ENCODE peak calls at places on chromosome 4, in five cellular contexts. One of them, this sample, is unnamed.

GRCh38 chr4:7120341-7120740 is 52.5 kb upstream of the GRPEL1 start:
- DNase-seq in kidney glomerular epithelial cell: no peak
- DNase-seq in GM06990: no peak
- DNase-seq in amniotic stem cell: no peak
- DNase-seq in left ventricle myocardium inferior: no peak
- DNase-seq in this sample: no peak

GRCh38 chr4:62816566-62816965 is 1592.7 kb downstream of the TECRL start:
- DNase-seq in kidney glomerular epithelial cell: no peak
- DNase-seq in GM06990: no peak
- DNase-seq in amniotic stem cell: no peak
- DNase-seq in left ventricle myocardium inferior: no peak
- DNase-seq in this sample: no peak

GRCh38 chr4:83535945-83536648 is at the start of gene GPAT3:
- DNase-seq in kidney glomerular epithelial cell: no peak
- DNase-seq in GM06990: peak
- DNase-seq in amniotic stem cell: peak
- DNase-seq in left ventricle myocardium inferior: peak
- DNase-seq in this sample: no peak

GRCh38 chr4:156778093-156778492 is 193.5 kb downstream of the PDGFC start:
- DNase-seq in kidney glomerular epithelial cell: no peak
- DNase-seq in GM06990: no peak
- DNase-seq in amniotic stem cell: no peak
- DNase-seq in left ventricle myocardium inferior: no peak
- DNase-seq in this sample: no peak

GRCh38 chr4:23920296-23920695 is 30.4 kb upstream of the PPARGC1A start:
- DNase-seq in kidney glomerular epithelial cell: no peak
- DNase-seq in GM06990: no peak
- DNase-seq in amniotic stem cell: no peak
- DNase-seq in left ventricle myocardium inferior: no peak
- DNase-seq in this sample: no peak

GRCh38 chr4:2008921-2009650 is at the start of gene NELFA:
- DNase-seq in kidney glomerular epithelial cell: peak
- DNase-seq in GM06990: peak
- DNase-seq in amniotic stem cell: peak
- DNase-seq in left ventricle myocardium inferior: peak
- DNase-seq in this sample: peak

GRCh38 chr4:8916914-8917305 is 45.3 kb upstream of the HMX1 start:
- DNase-seq in kidney glomerular epithelial cell: no peak
- DNase-seq in GM06990: no peak
- DNase-seq in amniotic stem cell: no peak
- DNase-seq in left ventricle myocardium inferior: no peak
- DNase-seq in this sample: no peak

GRCh38 chr4:7824218-7824617 is 115.4 kb downstream of the AFAP1 start:
- DNase-seq in kidney glomerular epithelial cell: no peak
- DNase-seq in GM06990: no peak
- DNase-seq in amniotic stem cell: no peak
- DNase-seq in left ventricle myocardium inferior: no peak
- DNase-seq in this sample: no peak

GRCh38 chr4:76473186-76473585 is 38.2 kb downstream of the SHROOM3 start:
- DNase-seq in kidney glomerular epithelial cell: no peak
- DNase-seq in GM06990: no peak
- DNase-seq in amniotic stem cell: no peak
- DNase-seq in left ventricle myocardium inferior: no peak
- DNase-seq in this sample: no peak

GRCh38 chr4:81314897-81315470 is 100.0 kb upstream of the PRKG2 start:
- DNase-seq in kidney glomerular epithelial cell: peak
- DNase-seq in GM06990: no peak
- DNase-seq in amniotic stem cell: peak
- DNase-seq in left ventricle myocardium inferior: no peak
- DNase-seq in this sample: no peak

GRCh38 chr4:88481557-88481956 is 24.6 kb downstream of the HERC5 start:
- DNase-seq in kidney glomerular epithelial cell: no peak
- DNase-seq in GM06990: no peak
- DNase-seq in amniotic stem cell: no peak
- DNase-seq in left ventricle myocardium inferior: no peak
- DNase-seq in this sample: no peak

GRCh38 chr4:151226004-151226932 is 50.7 kb upstream of the PRSS48 start:
- DNase-seq in kidney glomerular epithelial cell: peak
- DNase-seq in GM06990: no peak
- DNase-seq in amniotic stem cell: peak
- DNase-seq in left ventricle myocardium inferior: no peak
- DNase-seq in this sample: no peak

GRCh38 chr4:108512615-108513505 is 107.5 kb upstream of the RPL34 start:
- DNase-seq in kidney glomerular epithelial cell: peak
- DNase-seq in GM06990: no peak
- DNase-seq in amniotic stem cell: no peak
- DNase-seq in left ventricle myocardium inferior: peak
- DNase-seq in this sample: no peak

GRCh38 chr4:28744066-28744465 is 1883.4 kb downstream of the STIM2 start:
- DNase-seq in kidney glomerular epithelial cell: no peak
- DNase-seq in GM06990: no peak
- DNase-seq in amniotic stem cell: no peak
- DNase-seq in left ventricle myocardium inferior: no peak
- DNase-seq in this sample: no peak

GRCh38 chr4:30396772-30397475 is 323.2 kb upstream of the PCDH7 start:
- DNase-seq in kidney glomerular epithelial cell: no peak
- DNase-seq in GM06990: no peak
- DNase-seq in amniotic stem cell: no peak
- DNase-seq in left ventricle myocardium inferior: no peak
- DNase-seq in this sample: no peak

GRCh38 chr4:66564901-66565648 is 894.8 kb upstream of the EPHA5 start:
- DNase-seq in kidney glomerular epithelial cell: no peak
- DNase-seq in GM06990: no peak
- DNase-seq in amniotic stem cell: peak
- DNase-seq in left ventricle myocardium inferior: no peak
- DNase-seq in this sample: no peak

GRCh38 chr4:89137695-89138094 is 26.4 kb downstream of the TIGD2 start:
- DNase-seq in kidney glomerular epithelial cell: no peak
- DNase-seq in GM06990: no peak
- DNase-seq in amniotic stem cell: no peak
- DNase-seq in left ventricle myocardium inferior: no peak
- DNase-seq in this sample: no peak

GRCh38 chr4:70908993-70909556 is 6.9 kb downstream of the MOB1B start:
- DNase-seq in kidney glomerular epithelial cell: no peak
- DNase-seq in GM06990: no peak
- DNase-seq in amniotic stem cell: no peak
- DNase-seq in left ventricle myocardium inferior: no peak
- DNase-seq in this sample: no peak

GRCh38 chr4:15667006-15667405 is 11.8 kb upstream of the FBXL5 start:
- DNase-seq in kidney glomerular epithelial cell: no peak
- DNase-seq in GM06990: no peak
- DNase-seq in amniotic stem cell: no peak
- DNase-seq in left ventricle myocardium inferior: no peak
- DNase-seq in this sample: no peak